ENCODE peak calls at places on chromosome 2, in six cellular contexts. V, B, F, P, W and J are unnamed samples.

GRCh38 chr2:224983719-224984388 is 58.4 kb downstream of the DOCK10 start:
- DNase-seq in F (no peak), B (no peak), W (no peak), V (no peak), P (no peak), J (no peak)

GRCh38 chr2:165055081-165055879 is 100.0 kb upstream of the SLC38A11 start:
- DNase-seq in P (no peak), F (no peak), V (no peak), B (no peak), W (no peak), J (no peak)

GRCh38 chr2:157480182-157480961 is 36.5 kb upstream of the CYTIP start:
- DNase-seq in F (peak; percentile 60), P (no peak), W (no peak), B (peak; percentile 51), V (no peak), J (peak; percentile 66)

GRCh38 chr2:206611736-206612135 is 30.6 kb upstream of the FAM237A start:
- DNase-seq in B (no peak), F (no peak), P (no peak), V (no peak), W (peak; percentile 55), J (no peak)

GRCh38 chr2:132420776-132421175 is 4.2 kb downstream of the GPR39 start:
- DNase-seq in W (peak; percentile 46), P (no peak), B (no peak), F (no peak), V (no peak), J (no peak)

GRCh38 chr2:62302763-62303435 is 107.0 kb downstream of the B3GNT2 start:
- DNase-seq in W (no peak), P (no peak), V (peak; percentile 21), F (no peak), B (no peak), J (no peak)

GRCh38 chr2:61439241-61440002 is 31.5 kb downstream of the USP34 start:
- DNase-seq in P (no peak), B (no peak), W (no peak), F (no peak), V (no peak), J (no peak)

GRCh38 chr2:184597996-184598312 is 375 bp upstream of the ZNF804A start:
- DNase-seq in V (no peak), P (no peak), B (no peak), F (no peak), W (no peak), J (no peak)

GRCh38 chr2:207121784-207122183 is 44.0 kb downstream of the KLF7 start:
- DNase-seq in W (peak; percentile 80), F (no peak), B (no peak), P (no peak), V (no peak), J (no peak)

GRCh38 chr2:166926657-166927056 is 38.4 kb downstream of the XIRP2 start:
- DNase-seq in W (no peak), B (no peak), V (no peak), P (no peak), F (no peak), J (no peak)

GRCh38 chr2:30193104-30193681 is 38.1 kb upstream of the LBH start:
- DNase-seq in V (no peak), B (no peak), P (no peak), F (no peak), W (no peak), J (no peak)

GRCh38 chr2:98743835-98744234 is 12.9 kb upstream of the MGAT4A start:
- DNase-seq in P (no peak), F (no peak), W (no peak), B (no peak), V (no peak), J (no peak)